ENCODE peak calls at places on chromosomes 7 and 10, in eight cellular contexts. D is GM12865; Y is IMR-90; R is suprapubic skin; F is AG09309; N is A549; Q is CD4-positive, alpha-beta T cell; V is astrocyte of the spinal cord. O is an unnamed sample.

GRCh38 chr7:38232475-38233366 is 40.7 kb downstream of the TARP start:
- DNase-seq in V (peak), N (no peak), Y (peak), Q (peak), F (no peak), D (peak), R (no peak), O (no peak)

GRCh38 chr7:90453259-90453891 is 16.1 kb upstream of the PTTG1IP2 start:
- DNase-seq in Q (no peak), R (no peak), V (no peak), F (no peak), D (no peak), Y (no peak), N (no peak), O (no peak)

GRCh38 chr7:2157473-2158279 is 75.1 kb downstream of the MAD1L1 start:
- DNase-seq in D (no peak), N (peak), Y (peak), V (peak), Q (no peak), R (peak), F (peak), O (peak)

GRCh38 chr10:43218951-43219837 is 47.7 kb downstream of the RASGEF1A start:
- DNase-seq in D (no peak), R (no peak), V (no peak), F (no peak), Q (no peak), N (no peak), Y (no peak), O (no peak)

GRCh38 chr10:113657544-113657943 is 6.3 kb downstream of the NRAP start:
- DNase-seq in Y (no peak), D (no peak), N (no peak), V (no peak), Q (no peak), R (no peak), F (no peak), O (no peak)

GRCh38 chr10:57506414-57507094 is 761.1 kb downstream of the IPMK start:
- DNase-seq in Y (no peak), V (no peak), N (no peak), F (no peak), D (no peak), R (peak), Q (no peak), O (no peak)

GRCh38 chr7:101681170-101682007 is 52.3 kb upstream of the MYL10 start:
- DNase-seq in V (peak), F (peak), Q (no peak), D (no peak), N (peak), Y (peak), R (no peak), O (peak)

GRCh38 chr7:130932667-130933432 is 198.8 kb upstream of the KLF14 start:
- DNase-seq in V (no peak), Y (no peak), N (no peak), R (no peak), Q (no peak), D (no peak), F (no peak), O (no peak)

GRCh38 chr7:157302314-157302711 is 34.5 kb upstream of the DNAJB6 start:
- DNase-seq in F (no peak), Q (peak), D (peak), Y (peak), N (peak), V (peak), R (no peak), O (peak)
- TF ChIP-seq CTCF in F (no peak), Q (no peak), D (no peak), Y (no peak), N (no peak), V (no peak), R (no peak), O (no peak)

GRCh38 chr10:15879058-15879457 is 18.8 kb upstream of the MINDY3 start:
- DNase-seq in V (peak), R (no peak), D (peak), Y (peak), N (peak), Q (no peak), F (no peak), O (peak)
- TF ChIP-seq CTCF in V (peak), R (peak), D (peak), Y (peak), N (peak), Q (peak), F (peak), O (peak)

GRCh38 chr10:120422459-120422858 is 34.6 kb upstream of the PLPP4 start:
- DNase-seq in N (no peak), V (peak), R (no peak), D (no peak), Q (no peak), Y (peak), F (peak), O (peak)

GRCh38 chr10:120424198-120424464 is 32.9 kb upstream of the PLPP4 start:
- DNase-seq in N (no peak), R (no peak), Y (no peak), F (no peak), V (no peak), Q (no peak), D (no peak), O (no peak)

GRCh38 chr10:120421250-120421649 is 35.8 kb upstream of the PLPP4 start:
- DNase-seq in F (no peak), V (peak), D (no peak), R (no peak), Q (no peak), Y (no peak), N (no peak), O (no peak)

GRCh38 chr10:120426306-120426705 is 30.7 kb upstream of the PLPP4 start:
- DNase-seq in Y (no peak), N (no peak), V (peak), Q (no peak), R (no peak), D (no peak), F (no peak), O (no peak)

DNA sequence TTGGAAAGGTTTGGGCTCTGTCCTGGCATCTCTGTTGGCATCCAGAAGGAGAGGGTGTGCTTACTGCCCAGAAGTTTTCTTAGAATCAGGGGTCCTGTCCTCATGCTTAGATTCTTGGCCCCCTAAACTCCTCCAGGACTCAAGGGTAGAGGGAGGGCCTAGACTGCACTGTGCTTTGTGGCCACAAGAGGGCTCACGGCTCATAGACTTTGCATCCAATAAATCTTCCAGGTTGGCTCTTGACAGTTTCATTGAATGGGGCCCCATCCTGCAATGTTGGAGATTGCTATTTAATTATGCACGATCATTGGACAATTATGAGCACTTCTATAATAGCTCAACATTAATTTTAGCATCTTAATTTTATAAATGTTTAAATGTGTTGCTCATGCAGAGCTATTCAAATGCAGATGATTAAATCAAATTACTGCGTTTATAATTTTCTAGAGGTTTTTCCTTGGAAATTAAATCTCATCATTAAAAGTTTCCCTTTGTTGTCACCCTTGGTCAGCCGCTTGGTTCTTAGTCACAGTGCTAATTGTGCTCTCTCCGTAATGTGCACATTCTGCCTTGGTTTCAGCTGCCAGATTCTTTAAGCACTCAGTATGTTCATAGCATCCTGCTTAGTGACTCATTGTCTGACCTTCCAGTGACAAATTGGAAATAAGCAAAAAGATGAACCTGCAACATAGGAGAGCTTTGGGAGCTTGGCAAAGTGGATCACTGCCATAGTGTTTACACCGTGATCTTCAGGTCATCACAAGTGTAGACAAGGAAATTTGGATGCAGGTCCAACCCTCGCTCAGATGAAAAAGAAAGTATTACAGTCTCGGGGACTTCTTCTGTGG is 33.5 kb upstream of the PLPP4 start:
- DNase-seq in F (no peak), D (peak), V (peak), Y (peak), N (peak), R (no peak), Q (no peak), O (peak)
- TF ChIP-seq CTCF in F (peak), D (peak), V (peak), Y (peak), N (peak), R (peak), Q (peak), O (peak)

GRCh38 chr10:117005454-117006055 is 568 bp upstream of the SHTN1 start:
- DNase-seq in Y (no peak), F (no peak), V (no peak), N (peak), R (peak), Q (no peak), D (no peak), O (no peak)
- TF ChIP-seq CTCF in Y (peak), F (no peak), V (no peak), N (no peak), R (no peak), Q (no peak), D (no peak), O (no peak)

GRCh38 chr7:154794147-154794780 is 208.7 kb downstream of the PAXIP1 start:
- DNase-seq in F (no peak), V (no peak), Y (no peak), R (no peak), N (no peak), Q (no peak), D (peak), O (no peak)
- TF ChIP-seq CTCF in F (no peak), V (no peak), Y (no peak), R (no peak), N (no peak), Q (no peak), D (peak), O (no peak)

O was measured in MCF 10A.